ENCODE peak calls at places on chromosome 13, in seven cellular contexts. N is colonic mucosa, Z is endodermal cell, V is testis, Y is suprapubic skin, E is H1, O is GM06990. J is an unnamed sample.
A peak's percentile ranks its signal among the peaks of the same experiment; 100 is the strongest.

GRCh38 chr13:47478985-47479384 is 522.1 kb downstream of the SUCLA2 start:
- DNase-seq in E (no peak), V (no peak), O (no peak), Y (no peak), Z (no peak), N (no peak), J (peak; percentile 30)

GRCh38 chr13:113110048-113110851 is 4.7 kb downstream of the F7 start:
- DNase-seq in O (no peak), E (no peak), V (no peak), Y (peak; percentile 74), N (no peak), Z (peak; percentile 62), J (no peak)

GRCh38 chr13:36432106-36432544 is at the start of gene CCNA1:
- DNase-seq in E (peak; percentile 91), Y (peak; percentile 82), V (peak; percentile 79), Z (peak; percentile 93), N (peak; percentile 19), O (peak; percentile 51), J (no peak)

GRCh38 chr13:97781891-97782305 is 171.6 kb upstream of the IPO5 start:
- DNase-seq in N (no peak), O (no peak), Z (no peak), V (no peak), Y (no peak), E (no peak), J (no peak)

GRCh38 chr13:23348270-23349126 is 85.0 kb downstream of the SACS start:
- DNase-seq in V (no peak), Z (no peak), E (no peak), O (no peak), N (no peak), Y (no peak), J (no peak)

GRCh38 chr13:97344250-97345175 is 89.5 kb upstream of the RAP2A start:
- DNase-seq in O (no peak), E (no peak), Z (peak; percentile 78), Y (no peak), N (peak; percentile 70), V (peak; percentile 77), J (no peak)

GRCh38 chr13:30019648-30020626 is 169.5 kb upstream of the UBL3 start:
- DNase-seq in V (no peak), E (no peak), N (no peak), Y (no peak), Z (peak; percentile 67), O (no peak), J (no peak)

GRCh38 chr13:74117207-74117705 is 16.9 kb downstream of the KLF12 start:
- DNase-seq in N (no peak), Y (no peak), O (no peak), V (no peak), Z (no peak), E (no peak), J (no peak)

GRCh38 chr13:52737900-52738299 is 1.7 kb downstream of the CNMD start:
- DNase-seq in N (no peak), Z (no peak), Y (no peak), V (no peak), O (no peak), E (no peak), J (no peak)

GRCh38 chr13:74299688-74300087 is 165.5 kb upstream of the KLF12 start:
- DNase-seq in Z (no peak), Y (no peak), O (no peak), N (no peak), V (no peak), E (no peak), J (no peak)

GRCh38 chr13:109162248-109163051 is 533.0 kb downstream of the MYO16 start:
- DNase-seq in N (no peak), V (no peak), Z (no peak), E (no peak), Y (no peak), O (peak; percentile 85), J (no peak)

GRCh38 chr13:89496478-89496877 is 1825.3 kb downstream of the SLITRK5 start:
- DNase-seq in E (no peak), V (no peak), O (no peak), Z (no peak), N (no peak), Y (no peak), J (no peak)

GRCh38 chr13:22744688-22745452 is 435.9 kb upstream of the SGCG start:
- DNase-seq in N (no peak), Z (no peak), O (no peak), V (no peak), Y (no peak), E (no peak), J (no peak)

GRCh38 chr13:114095486-114095885 is 36.9 kb downstream of the RASA3 start:
- DNase-seq in N (no peak), Z (peak; percentile 30), E (no peak), O (no peak), V (no peak), Y (peak; percentile 67), J (no peak)

GRCh38 chr13:33634526-33635111 is 183.3 kb upstream of the RFC3 start:
- DNase-seq in E (no peak), O (no peak), V (no peak), N (no peak), Z (no peak), Y (no peak), J (no peak)

GRCh38 chr13:96958286-96958891 is 35.9 kb downstream of the OXGR1 start:
- DNase-seq in E (no peak), Z (no peak), V (peak; percentile 30), Y (no peak), N (no peak), O (no peak), J (no peak)

GRCh38 chr13:25420161-25420560 is 48.4 kb downstream of the ATP8A2 start:
- DNase-seq in O (no peak), Y (no peak), N (no peak), V (no peak), E (no peak), Z (no peak), J (no peak)

GRCh38 chr13:39196957-39197644 is 158.8 kb downstream of the NHLRC3 start:
- DNase-seq in V (no peak), Z (no peak), E (no peak), Y (no peak), N (no peak), O (peak; percentile 18), J (no peak)

GRCh38 chr13:44046428-44046827 is 166.7 kb downstream of the LACC1 start:
- DNase-seq in Y (no peak), N (no peak), V (no peak), E (no peak), Z (no peak), O (no peak), J (no peak)

GRCh38 chr13:44051405-44051804 is 171.7 kb downstream of the LACC1 start:
- DNase-seq in V (no peak), O (no peak), Z (no peak), N (no peak), Y (no peak), E (no peak), J (no peak)

GRCh38 chr13:44049546-44049945 is 169.8 kb downstream of the LACC1 start:
- DNase-seq in V (no peak), N (no peak), O (no peak), E (no peak), Z (no peak), Y (no peak), J (no peak)

GRCh38 chr13:44050450-44051063 is 170.9 kb downstream of the LACC1 start:
- DNase-seq in Z (no peak), V (no peak), Y (no peak), O (no peak), E (no peak), N (no peak), J (peak; percentile 4)

DNA sequence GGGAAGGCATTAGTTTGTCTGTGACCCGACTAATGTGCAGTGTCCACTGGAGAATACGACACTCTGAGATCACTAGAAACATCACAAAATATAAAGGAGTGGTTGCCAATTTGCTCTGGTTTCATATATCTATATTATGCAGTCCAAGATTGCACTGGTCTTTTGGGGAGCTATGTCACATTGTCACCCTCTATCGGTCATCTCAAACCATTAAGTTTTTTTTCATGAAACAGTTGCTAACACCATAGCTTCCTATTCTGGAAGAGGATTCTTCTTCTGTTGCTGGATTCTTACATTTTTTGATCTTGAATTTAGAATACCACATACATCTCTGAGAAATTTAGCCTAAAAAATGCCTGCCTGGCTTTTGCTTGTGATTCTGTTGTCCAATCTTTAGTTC is 168.6 kb downstream of the LACC1 start:
- DNase-seq in Y (no peak), N (no peak), E (no peak), O (no peak), V (no peak), Z (no peak), J (no peak)
- TF ChIP-seq CTCF in Y (no peak), N (no peak), E (no peak), O (peak; percentile 46), V (no peak), Z (peak; percentile 12), J (no peak)

DNA sequence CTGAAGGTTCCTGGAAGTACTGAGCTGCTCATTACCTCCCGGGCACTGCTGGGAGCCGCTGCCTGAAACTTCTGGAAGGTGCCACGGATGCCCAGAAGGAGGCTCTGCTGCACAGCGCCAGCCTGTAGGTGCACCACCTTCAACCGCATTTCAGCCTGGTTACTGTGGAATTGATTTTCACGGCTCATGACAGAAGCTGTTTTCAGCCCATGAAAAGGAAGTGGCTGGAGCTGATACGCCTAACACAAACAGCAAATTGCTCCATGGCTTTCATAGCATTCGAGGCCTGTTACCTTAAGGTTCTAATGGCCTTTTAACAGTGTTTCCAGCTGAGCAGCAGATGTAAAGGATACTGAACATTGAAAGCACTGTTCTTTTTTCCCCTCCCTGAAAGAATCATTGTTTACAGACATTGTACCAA is 22.0 kb downstream of the GPC6 start:
- DNase-seq in V (no peak), Z (peak; percentile 83), E (no peak), O (no peak), N (no peak), Y (no peak), J (no peak)
- TF ChIP-seq CTCF in V (no peak), Z (peak; percentile 79), E (peak; percentile 73), O (no peak), N (no peak), Y (no peak), J (no peak)

GRCh38 chr13:45713106-45713690 is 11.1 kb downstream of the CBY2 start:
- DNase-seq in Z (no peak), N (no peak), Y (no peak), E (no peak), V (no peak), O (no peak), J (no peak)
- TF ChIP-seq CTCF in Z (no peak), N (no peak), Y (no peak), E (no peak), V (no peak), O (no peak), J (no peak)

GRCh38 chr13:34655554-34655953 is 286.5 kb upstream of the NBEA start:
- DNase-seq in Z (no peak), Y (no peak), O (no peak), E (no peak), V (no peak), N (no peak), J (no peak)
- TF ChIP-seq CTCF in Z (no peak), Y (no peak), O (no peak), E (no peak), V (no peak), N (no peak), J (no peak)